ENCODE peak calls at places on chromosomes 16 and 17, in four cellular contexts. G is tibial artery, T is ovary, O is H1. P is an unnamed sample.

GRCh38 chr16:50371936-50372595 is 3.3 kb upstream of the BRD7 start:
- DNase-seq in G (peak; percentile 80), T (peak; percentile 56), O (no peak), P (no peak)

GRCh38 chr16:70805787-70806186 is 4.8 kb upstream of the VAC14 start:
- DNase-seq in G (no peak), T (no peak), O (no peak), P (no peak)

GRCh38 chr17:4690745-4691144 is 13.2 kb downstream of the PELP1 start:
- DNase-seq in G (no peak), T (no peak), O (no peak), P (no peak)

GRCh38 chr17:65638221-65638940 is 76.9 kb upstream of the AXIN2 start:
- DNase-seq in G (no peak), T (no peak), O (no peak), P (no peak)

GRCh38 chr17:44872131-44872768 is 24.6 kb downstream of the HIGD1B start:
- DNase-seq in G (peak; percentile 63), T (no peak), O (no peak), P (no peak)

GRCh38 chr16:83058376-83058775 is 431.6 kb downstream of the CDH13 start:
- DNase-seq in G (no peak), T (no peak), O (no peak), P (no peak)

GRCh38 chr17:59498421-59499307 is 66.7 kb upstream of the DHX40 start:
- DNase-seq in G (no peak), T (no peak), O (no peak), P (no peak)

GRCh38 chr16:23384878-23385277 is 68.1 kb downstream of the COG7 start:
- DNase-seq in G (no peak), T (no peak), O (no peak), P (no peak)

GRCh38 chr17:46942441-46943217 is 19.7 kb downstream of the GOSR2 start:
- DNase-seq in G (peak; percentile 79), T (peak; percentile 78), O (peak; percentile 66), P (peak; percentile 55)

GRCh38 chr16:31200821-31201510 is 1.6 kb downstream of the PYCARD start:
- DNase-seq in G (no peak), T (no peak), O (no peak), P (no peak)

GRCh38 chr17:37605081-37605480 is 4.1 kb downstream of the SYNRG start:
- DNase-seq in G (no peak), T (no peak), O (no peak), P (no peak)

GRCh38 chr16:11016524-11016988 is 72.2 kb downstream of the CLEC16A start:
- DNase-seq in G (no peak), T (no peak), O (no peak), P (no peak)

GRCh38 chr17:77738666-77739531 is 219.6 kb upstream of the TNRC6C start:
- DNase-seq in G (peak; percentile 89), T (no peak), O (no peak), P (no peak)

GRCh38 chr17:76899414-76899813 is 31.2 kb downstream of the MGAT5B start:
- DNase-seq in G (no peak), T (no peak), O (no peak), P (no peak)

GRCh38 chr17:51087072-51087757 is 33.5 kb downstream of the SPAG9 start:
- DNase-seq in G (no peak), T (no peak), O (no peak), P (no peak)

GRCh38 chr17:75738218-75738802 is 17.1 kb downstream of the ITGB4 start:
- DNase-seq in G (peak; percentile 57), T (no peak), O (no peak), P (no peak)

GRCh38 chr17:61223725-61224124 is 175.9 kb upstream of the TBX2 start:
- DNase-seq in G (no peak), T (no peak), O (no peak), P (no peak)

GRCh38 chr17:1560582-1561170 is 1.9 kb downstream of the PITPNA start:
- DNase-seq in G (no peak), T (no peak), O (no peak), P (no peak)
- H3K4me1 ChIP-seq in G (peaks cover 29% of the 10 kb centered on the region), T (peaks cover 9% of the 10 kb centered on the region), O (peaks cover 8% of the 10 kb centered on the region), P (no peaks in the 10 kb centered on the region)

GRCh38 chr16:86494565-86495356 is 15.6 kb upstream of the FOXF1 start:
- DNase-seq in G (no peak), T (no peak), O (no peak), P (no peak)

GRCh38 chr16:86495756-86496261 is 14.5 kb upstream of the FOXF1 start:
- DNase-seq in G (no peak), T (no peak), O (no peak), P (no peak)

GRCh38 chr16:86494039-86494564 is 16.2 kb upstream of the FOXF1 start:
- DNase-seq in G (no peak), T (no peak), O (no peak), P (no peak)

GRCh38 chr16:86496262-86496928 is 13.9 kb upstream of the FOXF1 start:
- DNase-seq in G (no peak), T (no peak), O (no peak), P (no peak)

GRCh38 chr16:86495357-86495701 is 15.0 kb upstream of the FOXF1 start:
- DNase-seq in G (no peak), T (no peak), O (no peak), P (no peak)
- H3K27ac ChIP-seq in G (no peak overlapping the region), T (no peak overlapping the region), O (no peak overlapping the region), P (no peak overlapping the region)

GRCh38 chr17:64155751-64156544 is 26.0 kb upstream of the ERN1 start:
- DNase-seq in G (no peak), T (no peak), O (no peak), P (no peak)
- H3K36me3 ChIP-seq in G (peaks cover 36% of the 10 kb centered on the region), T (no peaks in the 10 kb centered on the region), O (peaks cover 3% of the 10 kb centered on the region), P (no peaks in the 10 kb centered on the region)

DNA sequence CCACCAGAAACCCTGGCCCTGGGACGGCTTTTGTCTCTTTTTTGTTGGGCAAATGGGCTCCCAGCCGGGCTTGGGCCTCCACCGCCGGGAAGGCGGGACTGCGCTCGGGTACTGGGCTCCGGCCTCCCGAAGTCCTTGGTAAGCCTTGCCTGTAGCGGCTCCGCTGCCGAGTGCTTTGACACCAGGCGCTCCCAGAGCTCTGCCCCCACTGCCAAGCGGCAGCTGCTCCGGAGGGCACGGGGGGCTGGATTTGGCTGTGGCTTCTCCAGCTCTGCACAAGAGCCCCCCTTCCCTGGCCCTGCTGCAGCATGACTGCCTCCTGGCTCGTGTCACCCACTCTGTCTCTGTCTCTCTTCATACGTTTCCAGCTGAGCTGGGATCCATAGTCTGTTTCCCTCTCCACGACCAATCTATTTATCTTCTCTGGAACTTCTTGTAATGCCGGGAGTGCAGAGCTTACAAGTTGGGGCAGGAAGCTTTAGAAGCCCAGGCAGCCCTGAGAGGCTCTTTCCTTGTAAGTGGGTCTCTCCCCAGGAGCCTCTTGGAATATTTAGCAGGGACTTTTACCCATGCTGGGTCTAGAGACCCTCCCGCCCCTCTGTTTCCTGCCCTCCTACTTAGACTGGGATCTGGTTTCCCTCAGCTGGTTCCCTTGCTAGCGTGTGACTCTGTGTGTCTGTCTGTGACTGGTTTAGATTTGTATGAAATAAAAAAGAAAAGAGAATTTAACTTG is 246.9 kb upstream of the GSE1 start:
- DNase-seq in G (no peak), T (no peak), O (no peak), P (no peak)
- H3K4me1 ChIP-seq in G (peaks cover 27% of the 10 kb centered on the region), T (peaks cover 4% of the 10 kb centered on the region), O (peaks cover 18% of the 10 kb centered on the region), P (peaks cover 4% of the 10 kb centered on the region)

GRCh38 chr17:20105539-20106291 is 96.6 kb downstream of the SPECC1 start:
- DNase-seq in G (no peak), T (no peak), O (no peak), P (no peak)

GRCh38 chr17:20114466-20114865 is 105.3 kb downstream of the SPECC1 start:
- DNase-seq in G (no peak), T (no peak), O (no peak), P (no peak)

GRCh38 chr17:20116683-20117309 is 107.6 kb downstream of the SPECC1 start:
- DNase-seq in G (no peak), T (no peak), O (no peak), P (no peak)

GRCh38 chr17:20109121-20109520 is 100.0 kb downstream of the SPECC1 start:
- DNase-seq in G (no peak), T (no peak), O (no peak), P (no peak)

DNA sequence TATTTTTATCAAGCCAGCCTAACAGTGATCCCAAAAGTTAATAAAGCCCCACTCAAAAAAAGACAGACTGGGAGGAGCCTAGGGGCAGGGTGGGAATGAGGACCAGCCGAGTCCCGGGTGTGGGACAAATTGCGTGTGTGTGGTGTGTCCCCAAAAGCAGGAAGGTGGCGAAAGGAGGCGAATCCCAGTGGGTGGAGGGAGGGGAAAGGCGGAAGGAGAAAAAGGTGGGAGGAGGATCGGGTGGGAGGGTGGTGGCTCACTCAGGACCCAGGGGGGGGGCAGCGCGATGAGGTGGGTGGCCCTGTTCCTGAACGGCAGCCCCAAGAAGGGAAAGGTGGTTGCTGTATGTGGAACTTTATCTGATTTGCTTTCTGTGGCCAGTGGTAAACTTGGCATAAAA is 102.4 kb downstream of the SPECC1 start:
- DNase-seq in G (no peak), T (no peak), O (no peak), P (no peak)
- H3K27ac ChIP-seq in G (no peak overlapping the region), T (no peak overlapping the region), O (no peak overlapping the region), P (no peak overlapping the region)

DNA sequence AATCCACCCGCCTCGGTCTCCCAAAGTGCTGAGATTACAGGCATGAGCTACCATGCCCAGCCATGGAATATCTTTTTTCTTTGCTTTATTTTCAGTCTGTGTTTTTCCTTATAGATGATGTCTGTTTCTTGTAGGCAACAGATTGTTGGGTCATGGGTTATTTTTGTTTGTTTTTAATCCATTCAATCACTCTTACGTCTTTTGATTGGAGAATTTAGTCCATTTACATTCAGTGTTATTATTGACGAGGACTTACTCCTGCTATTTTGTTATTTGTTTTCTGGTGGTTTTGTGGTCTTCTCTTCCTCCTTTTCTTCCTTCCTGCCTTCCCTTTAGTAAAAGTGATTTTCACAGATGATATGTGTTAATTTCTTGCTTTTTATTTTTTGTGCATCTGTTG is 55.9 kb downstream of the OMG start:
- DNase-seq in G (no peak), T (no peak), O (no peak), P (no peak)
- H3K36me3 ChIP-seq in G (peaks cover 95% of the 10 kb centered on the region), T (no peaks in the 10 kb centered on the region), O (peaks cover 18% of the 10 kb centered on the region), P (peaks cover 3% of the 10 kb centered on the region)

GRCh38 chr17:73069846-73070245 is 22.6 kb downstream of the SLC39A11 start:
- DNase-seq in G (no peak), T (no peak), O (no peak), P (no peak)
- H3K4me1 ChIP-seq in G (peaks cover 72% of the 10 kb centered on the region), T (no peaks in the 10 kb centered on the region), O (no peaks in the 10 kb centered on the region), P (no peaks in the 10 kb centered on the region)

P was measured in iPS DF 6.9.